ENCODE peak calls at places on chromosomes 3 and 15, in six cellular contexts. E, F, S, W, I and N are unnamed samples.

GRCh38 chr3:35670408-35670807 is 31.1 kb downstream of the ARPP21 start:
- DNase-seq in E (no peak), F (no peak), S (no peak), W (no peak), I (no peak), N (peak)

GRCh38 chr3:94246136-94246535 is 183.3 kb downstream of the NSUN3 start:
- DNase-seq in E (no peak), F (no peak), S (no peak), W (no peak), I (no peak), N (no peak)

GRCh38 chr15:52289629-52290081 is 5.9 kb downstream of the MYO5C start:
- DNase-seq in E (no peak), F (no peak), S (no peak), W (peak), I (no peak), N (no peak)

GRCh38 chr3:123295901-123296250 is 94.1 kb downstream of the SEC22A start:
- DNase-seq in E (no peak), F (no peak), S (no peak), W (no peak), I (no peak), N (no peak)

GRCh38 chr3:65004795-65005295 is 317.0 kb upstream of the ADAMTS9 start:
- DNase-seq in E (no peak), F (no peak), S (no peak), W (no peak), I (no peak), N (peak)

GRCh38 chr3:46580675-46581074 is 14.6 kb upstream of the LRRC2 start:
- DNase-seq in E (no peak), F (no peak), S (no peak), W (no peak), I (no peak), N (no peak)

GRCh38 chr3:149528344-149528657 is 53.8 kb downstream of the TM4SF4 start:
- DNase-seq in E (no peak), F (no peak), S (no peak), W (peak), I (no peak), N (no peak)

GRCh38 chr3:129233538-129233937 is 15.9 kb upstream of the COPG1 start:
- DNase-seq in E (no peak), F (peak), S (no peak), W (no peak), I (no peak), N (no peak)

GRCh38 chr15:98651581-98652220 is 3.4 kb downstream of the IGF1R start:
- DNase-seq in E (no peak), F (no peak), S (no peak), W (peak), I (no peak), N (no peak)

GRCh38 chr15:43911235-43911661 is 84.4 kb downstream of the WDR76 start:
- DNase-seq in E (no peak), F (peak), S (no peak), W (peak), I (no peak), N (peak)

GRCh38 chr3:177776656-177777055 is 579.4 kb upstream of the TBL1XR1 start:
- DNase-seq in E (no peak), F (no peak), S (no peak), W (no peak), I (no peak), N (no peak)

GRCh38 chr15:34085746-34086145 is 15.9 kb downstream of the EMC7 start:
- DNase-seq in E (no peak), F (no peak), S (no peak), W (no peak), I (no peak), N (no peak)

GRCh38 chr3:61439116-61439459 is 122.3 kb upstream of the PTPRG start:
- DNase-seq in E (no peak), F (no peak), S (no peak), W (no peak), I (no peak), N (no peak)

DNA sequence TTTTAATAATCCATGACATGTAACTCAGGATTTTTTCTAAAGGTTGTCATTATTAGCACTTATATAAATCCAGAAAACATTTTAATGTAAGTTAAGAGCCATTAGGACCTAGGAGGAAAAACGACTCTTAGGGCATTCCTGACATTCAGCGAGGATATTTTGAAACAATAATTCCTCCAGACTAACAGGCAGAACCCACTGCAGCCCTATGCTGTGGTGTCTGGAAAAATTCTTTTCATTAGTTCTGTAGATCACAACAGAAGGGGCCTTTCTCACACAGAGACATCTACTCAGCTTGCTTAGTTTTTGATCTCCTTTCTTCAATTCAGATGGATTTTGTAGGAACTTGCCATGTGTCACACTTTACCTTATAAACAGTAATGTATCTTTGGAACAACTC is 113.1 kb upstream of the MBNL1 start:
- DNase-seq in E (no peak), F (no peak), S (no peak), W (no peak), I (no peak), N (no peak)
- H3K27ac ChIP-seq in E (peak), F (no peak), S (no peak), W (no peak), I (no peak), N (no peak)

GRCh38 chr3:143170676-143171075 is 51.1 kb downstream of the CHST2 start:
- DNase-seq in E (no peak), F (no peak), S (no peak), W (no peak), I (no peak), N (no peak)
- H3K27ac ChIP-seq in E (no peak), F (peak), S (peak), W (no peak), I (no peak), N (no peak)

GRCh38 chr15:100721758-100722550 is 119.6 kb downstream of the ASB7 start:
- DNase-seq in E (peak), F (peak), S (no peak), W (peak), I (peak), N (no peak)
- H3K27ac ChIP-seq in E (peak), F (peak), S (peak), W (peak), I (peak), N (no peak)

GRCh38 chr15:57703387-57703786 is 3.1 kb upstream of the POLR2M start:
- DNase-seq in E (no peak), F (no peak), S (no peak), W (no peak), I (no peak), N (no peak)
- H3K27ac ChIP-seq in E (peak), F (no peak), S (no peak), W (no peak), I (no peak), N (no peak)

GRCh38 chr3:120394343-120394742 is 45.2 kb upstream of the LRRC58 start:
- DNase-seq in E (no peak), F (no peak), S (no peak), W (no peak), I (no peak), N (no peak)

GRCh38 chr3:120396469-120396868 is 47.3 kb upstream of the LRRC58 start:
- DNase-seq in E (no peak), F (no peak), S (no peak), W (no peak), I (no peak), N (no peak)

GRCh38 chr3:120402257-120402656 is 48.5 kb downstream of the FSTL1 start:
- DNase-seq in E (no peak), F (no peak), S (no peak), W (no peak), I (no peak), N (no peak)

GRCh38 chr3:120404876-120405275 is 45.9 kb downstream of the FSTL1 start:
- DNase-seq in E (no peak), F (no peak), S (no peak), W (no peak), I (no peak), N (no peak)

DNA sequence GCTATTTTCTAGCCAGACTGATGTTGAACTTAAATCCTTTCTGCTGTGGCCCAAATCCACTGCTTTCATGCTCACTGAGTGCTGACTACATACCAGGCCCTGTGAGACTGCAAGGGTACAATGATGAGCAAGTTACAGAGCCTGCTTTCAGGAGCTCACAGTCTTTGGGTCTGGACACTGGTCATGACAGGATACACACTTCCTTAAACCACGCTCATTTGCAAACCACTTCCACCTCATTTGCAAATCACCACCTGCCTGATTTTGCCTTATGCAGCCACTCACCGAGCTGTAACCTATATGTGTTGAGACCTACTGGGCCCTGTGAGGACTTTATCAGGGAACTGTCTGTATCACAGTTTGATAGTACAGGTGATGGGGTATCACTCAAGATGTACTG is 50.2 kb upstream of the LRRC58 start:
- DNase-seq in E (no peak), F (no peak), S (no peak), W (no peak), I (no peak), N (no peak)
- H3K27ac ChIP-seq in E (no peak), F (no peak), S (no peak), W (no peak), I (no peak), N (no peak)

GRCh38 chr3:193735850-193736249 is 142.8 kb downstream of the OPA1 start:
- DNase-seq in E (no peak), F (no peak), S (no peak), W (no peak), I (no peak), N (no peak)
- H3K27ac ChIP-seq in E (no peak), F (no peak), S (no peak), W (no peak), I (no peak), N (no peak)